ENCODE peak calls at places on chromosomes 3 and 15, in five cellular contexts. One of them, this sample, is unnamed.

GRCh38 chr3:119600732-119601131 is 3.0 kb downstream of the PLA1A start:
- DNase-seq in osteoblast: no peak
- DNase-seq in AG04450: no peak
- DNase-seq in neural crest cell: no peak
- DNase-seq in dorsolateral prefrontal cortex: no peak
- DNase-seq in this sample: no peak

GRCh38 chr15:66592505-66593218 is 26.9 kb upstream of the LCTL start:
- DNase-seq in dorsolateral prefrontal cortex: no peak
- DNase-seq in neural crest cell: no peak
- DNase-seq in AG04450: no peak
- DNase-seq in osteoblast: peak
- DNase-seq in this sample: no peak

GRCh38 chr3:129521702-129522101 is 6.7 kb upstream of the RHO start:
- DNase-seq in dorsolateral prefrontal cortex: no peak
- DNase-seq in neural crest cell: no peak
- DNase-seq in osteoblast: no peak
- DNase-seq in AG04450: no peak
- DNase-seq in this sample: no peak

GRCh38 chr3:155462672-155463071 is 169.2 kb upstream of the STRIT1 start:
- DNase-seq in dorsolateral prefrontal cortex: no peak
- DNase-seq in AG04450: no peak
- DNase-seq in neural crest cell: no peak
- DNase-seq in osteoblast: no peak
- DNase-seq in this sample: no peak

GRCh38 chr3:192850501-192850981 is 67.1 kb downstream of the MB21D2 start:
- DNase-seq in AG04450: no peak
- DNase-seq in dorsolateral prefrontal cortex: no peak
- DNase-seq in neural crest cell: no peak
- DNase-seq in osteoblast: peak
- DNase-seq in this sample: no peak

GRCh38 chr15:44029940-44030568 is 165.0 kb downstream of the FRMD5 start:
- DNase-seq in osteoblast: no peak
- DNase-seq in dorsolateral prefrontal cortex: no peak
- DNase-seq in AG04450: no peak
- DNase-seq in neural crest cell: no peak
- DNase-seq in this sample: no peak

GRCh38 chr15:51162865-51163762 is 68.4 kb upstream of the TNFAIP8L3 start:
- DNase-seq in neural crest cell: peak
- DNase-seq in AG04450: peak
- DNase-seq in dorsolateral prefrontal cortex: peak
- DNase-seq in osteoblast: peak
- DNase-seq in this sample: no peak

GRCh38 chr3:33077976-33078375 is 19.0 kb downstream of the GLB1 start:
- DNase-seq in AG04450: no peak
- DNase-seq in neural crest cell: no peak
- DNase-seq in osteoblast: no peak
- DNase-seq in dorsolateral prefrontal cortex: no peak
- DNase-seq in this sample: no peak

GRCh38 chr3:184741259-184741556 is 29.3 kb upstream of the MAGEF1 start:
- DNase-seq in osteoblast: no peak
- DNase-seq in dorsolateral prefrontal cortex: no peak
- DNase-seq in neural crest cell: no peak
- DNase-seq in AG04450: no peak
- DNase-seq in this sample: no peak

GRCh38 chr3:62109534-62109933 is 263.8 kb downstream of the FEZF2 start:
- DNase-seq in AG04450: peak
- DNase-seq in dorsolateral prefrontal cortex: no peak
- DNase-seq in neural crest cell: no peak
- DNase-seq in osteoblast: peak
- DNase-seq in this sample: peak

GRCh38 chr3:77159182-77159581 is 119.3 kb downstream of the ROBO2 start:
- DNase-seq in osteoblast: no peak
- DNase-seq in dorsolateral prefrontal cortex: no peak
- DNase-seq in neural crest cell: no peak
- DNase-seq in AG04450: no peak
- DNase-seq in this sample: no peak
- TF ChIP-seq CTCF in osteoblast: no peak
- TF ChIP-seq CTCF in dorsolateral prefrontal cortex: no peak
- TF ChIP-seq CTCF in neural crest cell: peak
- TF ChIP-seq CTCF in AG04450: no peak
- TF ChIP-seq CTCF in this sample: no peak

GRCh38 chr3:63661242-63661641 is 8.8 kb downstream of the SNTN start:
- DNase-seq in dorsolateral prefrontal cortex: no peak
- DNase-seq in neural crest cell: no peak
- DNase-seq in AG04450: no peak
- DNase-seq in osteoblast: no peak
- DNase-seq in this sample: no peak
- TF ChIP-seq CTCF in dorsolateral prefrontal cortex: no peak
- TF ChIP-seq CTCF in neural crest cell: peak
- TF ChIP-seq CTCF in AG04450: peak
- TF ChIP-seq CTCF in osteoblast: peak
- TF ChIP-seq CTCF in this sample: peak

GRCh38 chr15:50064674-50065073 is 54.4 kb downstream of the ATP8B4 start:
- DNase-seq in dorsolateral prefrontal cortex: no peak
- DNase-seq in neural crest cell: no peak
- DNase-seq in AG04450: no peak
- DNase-seq in osteoblast: no peak
- DNase-seq in this sample: no peak
- TF ChIP-seq CTCF in dorsolateral prefrontal cortex: no peak
- TF ChIP-seq CTCF in neural crest cell: no peak
- TF ChIP-seq CTCF in AG04450: no peak
- TF ChIP-seq CTCF in osteoblast: no peak
- TF ChIP-seq CTCF in this sample: no peak

DNA sequence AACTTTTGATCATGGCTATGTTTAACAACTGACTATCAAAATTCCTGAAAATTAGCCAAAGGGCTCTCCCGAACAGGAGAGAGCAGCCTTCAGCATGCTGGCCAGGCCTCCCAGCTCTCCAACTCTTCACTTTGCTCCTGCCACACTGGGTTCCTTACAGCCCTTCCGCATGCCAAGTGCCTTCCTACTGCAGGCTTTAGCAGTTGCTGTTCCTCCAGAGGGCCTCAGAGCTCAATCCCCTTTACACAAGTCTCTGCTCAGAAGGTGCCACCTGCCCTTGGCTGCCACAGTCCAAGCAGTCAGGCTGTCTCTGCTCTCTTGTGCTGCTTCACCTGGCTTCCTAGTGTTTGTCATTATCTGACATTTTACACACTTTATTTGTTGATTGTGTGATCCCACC is 553.1 kb upstream of the PPP2R3A start:
- DNase-seq in osteoblast: peak
- DNase-seq in neural crest cell: no peak
- DNase-seq in dorsolateral prefrontal cortex: no peak
- DNase-seq in AG04450: no peak
- DNase-seq in this sample: no peak
- TF ChIP-seq CTCF in osteoblast: no peak
- TF ChIP-seq CTCF in neural crest cell: no peak
- TF ChIP-seq CTCF in dorsolateral prefrontal cortex: no peak
- TF ChIP-seq CTCF in AG04450: no peak
- TF ChIP-seq CTCF in this sample: no peak

GRCh38 chr15:76840830-76841460 is 64.2 kb downstream of the SCAPER start:
- DNase-seq in osteoblast: peak
- DNase-seq in AG04450: peak
- DNase-seq in dorsolateral prefrontal cortex: no peak
- DNase-seq in neural crest cell: no peak
- DNase-seq in this sample: no peak
- TF ChIP-seq CTCF in osteoblast: peak
- TF ChIP-seq CTCF in AG04450: peak
- TF ChIP-seq CTCF in dorsolateral prefrontal cortex: peak
- TF ChIP-seq CTCF in neural crest cell: peak
- TF ChIP-seq CTCF in this sample: peak

GRCh38 chr15:73936181-73936580 is 9.9 kb downstream of the LOXL1 start:
- DNase-seq in AG04450: no peak
- DNase-seq in dorsolateral prefrontal cortex: no peak
- DNase-seq in neural crest cell: no peak
- DNase-seq in osteoblast: peak
- DNase-seq in this sample: no peak
- TF ChIP-seq CTCF in AG04450: peak
- TF ChIP-seq CTCF in dorsolateral prefrontal cortex: no peak
- TF ChIP-seq CTCF in neural crest cell: no peak
- TF ChIP-seq CTCF in osteoblast: peak
- TF ChIP-seq CTCF in this sample: peak

DNA sequence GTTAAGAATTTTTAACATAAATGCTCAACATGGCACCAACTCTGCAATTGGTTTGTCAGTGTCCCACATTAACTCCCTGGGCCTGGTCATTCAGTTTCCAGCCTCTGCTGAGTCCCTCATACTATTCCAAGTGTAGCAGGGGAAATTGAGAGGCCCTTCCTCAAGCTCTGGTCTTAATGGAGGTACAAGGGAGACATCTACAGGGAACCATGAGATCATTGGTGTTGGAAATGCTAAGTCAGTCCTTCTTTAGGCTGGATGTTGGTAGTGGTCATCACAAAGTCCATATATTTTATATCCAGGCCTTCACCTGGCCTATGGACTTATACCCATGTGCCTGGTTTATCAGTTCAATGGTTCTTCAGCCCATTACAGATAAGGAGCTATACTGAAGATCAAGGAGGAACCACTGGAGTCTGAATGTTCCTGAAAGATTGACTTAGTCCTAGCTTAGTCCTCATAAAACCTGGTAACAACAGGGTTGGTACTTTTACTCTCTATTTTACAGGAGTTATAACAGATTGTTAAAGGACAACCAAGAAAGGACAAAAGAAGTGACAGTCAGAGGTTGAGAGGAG is 135.0 kb downstream of the STAG1 start:
- DNase-seq in dorsolateral prefrontal cortex: no peak
- DNase-seq in osteoblast: no peak
- DNase-seq in neural crest cell: no peak
- DNase-seq in AG04450: no peak
- DNase-seq in this sample: no peak
- TF ChIP-seq CTCF in dorsolateral prefrontal cortex: no peak
- TF ChIP-seq CTCF in osteoblast: no peak
- TF ChIP-seq CTCF in neural crest cell: no peak
- TF ChIP-seq CTCF in AG04450: no peak
- TF ChIP-seq CTCF in this sample: no peak

GRCh38 chr15:41018534-41018933 is 65.3 kb downstream of the CHAC1 start:
- DNase-seq in dorsolateral prefrontal cortex: no peak
- DNase-seq in osteoblast: no peak
- DNase-seq in AG04450: no peak
- DNase-seq in neural crest cell: no peak
- DNase-seq in this sample: no peak
- TF ChIP-seq CTCF in dorsolateral prefrontal cortex: no peak
- TF ChIP-seq CTCF in osteoblast: peak
- TF ChIP-seq CTCF in AG04450: peak
- TF ChIP-seq CTCF in neural crest cell: no peak
- TF ChIP-seq CTCF in this sample: no peak

This sample was measured in AG04449.